ENCODE peak calls at places on chromosomes 12 and 14, in nine cellular contexts. One of them, this sample, is unnamed.

GRCh38 chr12:56633465-56634241 is 3.5 kb upstream of the BAZ2A start:
- DNase-seq in prostate gland: no peak
- DNase-seq in T-helper 2 cell: no peak
- DNase-seq in tibial nerve: no peak
- DNase-seq in sigmoid colon: no peak
- DNase-seq in NB4: no peak
- DNase-seq in kidney epithelial cell: no peak
- DNase-seq in NCI-H748 treated with DMSO at 0.1 percent for 48 hours: no peak
- DNase-seq in endothelial cell of umbilical vein: no peak
- DNase-seq in this sample: no peak

GRCh38 chr12:1500095-1500801 is 94.1 kb downstream of the FBXL14 start:
- DNase-seq in prostate gland: no peak
- DNase-seq in T-helper 2 cell: no peak
- DNase-seq in tibial nerve: peak; percentile 34
- DNase-seq in sigmoid colon: no peak
- DNase-seq in NB4: peak; percentile 46
- DNase-seq in kidney epithelial cell: no peak
- DNase-seq in NCI-H748 treated with DMSO at 0.1 percent for 48 hours: no peak
- DNase-seq in endothelial cell of umbilical vein: no peak
- DNase-seq in this sample: no peak

GRCh38 chr12:28652239-28652638 is 462.0 kb downstream of the CCDC91 start:
- DNase-seq in prostate gland: no peak
- DNase-seq in T-helper 2 cell: no peak
- DNase-seq in tibial nerve: no peak
- DNase-seq in sigmoid colon: no peak
- DNase-seq in NB4: no peak
- DNase-seq in kidney epithelial cell: no peak
- DNase-seq in NCI-H748 treated with DMSO at 0.1 percent for 48 hours: no peak
- DNase-seq in endothelial cell of umbilical vein: no peak
- DNase-seq in this sample: no peak

GRCh38 chr12:11685261-11685660 is 35.8 kb downstream of the ETV6 start:
- DNase-seq in prostate gland: no peak
- DNase-seq in T-helper 2 cell: no peak
- DNase-seq in tibial nerve: no peak
- DNase-seq in sigmoid colon: no peak
- DNase-seq in NB4: no peak
- DNase-seq in kidney epithelial cell: no peak
- DNase-seq in NCI-H748 treated with DMSO at 0.1 percent for 48 hours: no peak
- DNase-seq in endothelial cell of umbilical vein: no peak
- DNase-seq in this sample: no peak

GRCh38 chr12:69046372-69046771 is 113.4 kb upstream of the CPM start:
- DNase-seq in prostate gland: no peak
- DNase-seq in T-helper 2 cell: no peak
- DNase-seq in tibial nerve: no peak
- DNase-seq in sigmoid colon: no peak
- DNase-seq in NB4: no peak
- DNase-seq in kidney epithelial cell: no peak
- DNase-seq in NCI-H748 treated with DMSO at 0.1 percent for 48 hours: no peak
- DNase-seq in endothelial cell of umbilical vein: no peak
- DNase-seq in this sample: no peak

GRCh38 chr14:32932921-32933622 is 5.6 kb upstream of the NPAS3 start:
- DNase-seq in prostate gland: no peak
- DNase-seq in T-helper 2 cell: no peak
- DNase-seq in tibial nerve: no peak
- DNase-seq in sigmoid colon: peak; percentile 70
- DNase-seq in NB4: no peak
- DNase-seq in kidney epithelial cell: no peak
- DNase-seq in NCI-H748 treated with DMSO at 0.1 percent for 48 hours: no peak
- DNase-seq in endothelial cell of umbilical vein: no peak
- DNase-seq in this sample: peak; percentile 25

GRCh38 chr14:56487090-56487667 is 92.4 kb upstream of the TMEM260 start:
- DNase-seq in prostate gland: no peak
- DNase-seq in T-helper 2 cell: no peak
- DNase-seq in tibial nerve: no peak
- DNase-seq in sigmoid colon: no peak
- DNase-seq in NB4: no peak
- DNase-seq in kidney epithelial cell: no peak
- DNase-seq in NCI-H748 treated with DMSO at 0.1 percent for 48 hours: peak; percentile 36
- DNase-seq in endothelial cell of umbilical vein: peak; percentile 47
- DNase-seq in this sample: no peak

GRCh38 chr14:43135877-43136411 is 1371.1 kb downstream of the FSCB start:
- DNase-seq in prostate gland: no peak
- DNase-seq in T-helper 2 cell: no peak
- DNase-seq in tibial nerve: no peak
- DNase-seq in sigmoid colon: no peak
- DNase-seq in NB4: no peak
- DNase-seq in kidney epithelial cell: no peak
- DNase-seq in NCI-H748 treated with DMSO at 0.1 percent for 48 hours: no peak
- DNase-seq in endothelial cell of umbilical vein: no peak
- DNase-seq in this sample: no peak

GRCh38 chr12:56839489-56840442 is 76.6 kb downstream of the HSD17B6 start:
- DNase-seq in prostate gland: peak; percentile 24
- DNase-seq in T-helper 2 cell: no peak
- DNase-seq in tibial nerve: no peak
- DNase-seq in sigmoid colon: no peak
- DNase-seq in NB4: peak; percentile 71
- DNase-seq in kidney epithelial cell: no peak
- DNase-seq in NCI-H748 treated with DMSO at 0.1 percent for 48 hours: no peak
- DNase-seq in endothelial cell of umbilical vein: peak; percentile 45
- DNase-seq in this sample: peak; percentile 60

GRCh38 chr12:124418791-124419190 is 123.9 kb downstream of the RFLNA start:
- DNase-seq in prostate gland: no peak
- DNase-seq in T-helper 2 cell: no peak
- DNase-seq in tibial nerve: no peak
- DNase-seq in sigmoid colon: no peak
- DNase-seq in NB4: no peak
- DNase-seq in kidney epithelial cell: no peak
- DNase-seq in NCI-H748 treated with DMSO at 0.1 percent for 48 hours: no peak
- DNase-seq in endothelial cell of umbilical vein: no peak
- DNase-seq in this sample: no peak

GRCh38 chr12:91139981-91140659 is 28.8 kb upstream of the LUM start:
- DNase-seq in prostate gland: no peak
- DNase-seq in T-helper 2 cell: no peak
- DNase-seq in tibial nerve: no peak
- DNase-seq in sigmoid colon: no peak
- DNase-seq in NB4: no peak
- DNase-seq in kidney epithelial cell: no peak
- DNase-seq in NCI-H748 treated with DMSO at 0.1 percent for 48 hours: no peak
- DNase-seq in endothelial cell of umbilical vein: peak; percentile 27
- DNase-seq in this sample: no peak

GRCh38 chr14:91343051-91343450 is 74.6 kb downstream of the CCDC88C start:
- DNase-seq in prostate gland: no peak
- DNase-seq in T-helper 2 cell: no peak
- DNase-seq in tibial nerve: no peak
- DNase-seq in sigmoid colon: no peak
- DNase-seq in NB4: no peak
- DNase-seq in kidney epithelial cell: no peak
- DNase-seq in NCI-H748 treated with DMSO at 0.1 percent for 48 hours: no peak
- DNase-seq in endothelial cell of umbilical vein: no peak
- DNase-seq in this sample: no peak

GRCh38 chr14:27184371-27184901 is 586.6 kb upstream of the NOVA1 start:
- DNase-seq in prostate gland: no peak
- DNase-seq in T-helper 2 cell: no peak
- DNase-seq in tibial nerve: no peak
- DNase-seq in sigmoid colon: no peak
- DNase-seq in NB4: no peak
- DNase-seq in kidney epithelial cell: no peak
- DNase-seq in NCI-H748 treated with DMSO at 0.1 percent for 48 hours: no peak
- DNase-seq in endothelial cell of umbilical vein: peak; percentile 7
- DNase-seq in this sample: no peak

GRCh38 chr12:26546535-26547314 is 286.3 kb downstream of the ITPR2 start:
- DNase-seq in prostate gland: no peak
- DNase-seq in T-helper 2 cell: no peak
- DNase-seq in tibial nerve: no peak
- DNase-seq in sigmoid colon: no peak
- DNase-seq in NB4: no peak
- DNase-seq in kidney epithelial cell: no peak
- DNase-seq in NCI-H748 treated with DMSO at 0.1 percent for 48 hours: no peak
- DNase-seq in endothelial cell of umbilical vein: no peak
- DNase-seq in this sample: no peak

GRCh38 chr12:61071015-61071414 is 1189.2 kb upstream of the USP15 start:
- DNase-seq in prostate gland: no peak
- DNase-seq in T-helper 2 cell: no peak
- DNase-seq in tibial nerve: no peak
- DNase-seq in sigmoid colon: no peak
- DNase-seq in NB4: no peak
- DNase-seq in kidney epithelial cell: no peak
- DNase-seq in NCI-H748 treated with DMSO at 0.1 percent for 48 hours: no peak
- DNase-seq in endothelial cell of umbilical vein: no peak
- DNase-seq in this sample: no peak

GRCh38 chr12:103930787-103931536 is 752 bp downstream of the HSP90B1 start:
- DNase-seq in prostate gland: peak; percentile 13
- DNase-seq in T-helper 2 cell: peak; percentile 13
- DNase-seq in tibial nerve: no peak
- DNase-seq in sigmoid colon: peak; percentile 83
- DNase-seq in NB4: peak; percentile 67
- DNase-seq in kidney epithelial cell: no peak
- DNase-seq in NCI-H748 treated with DMSO at 0.1 percent for 48 hours: no peak
- DNase-seq in endothelial cell of umbilical vein: peak; percentile 40
- DNase-seq in this sample: peak; percentile 32

GRCh38 chr12:10293570-10294227 is 14.0 kb upstream of the KLRD1 start:
- DNase-seq in prostate gland: no peak
- DNase-seq in T-helper 2 cell: no peak
- DNase-seq in tibial nerve: no peak
- DNase-seq in sigmoid colon: no peak
- DNase-seq in NB4: no peak
- DNase-seq in kidney epithelial cell: no peak
- DNase-seq in NCI-H748 treated with DMSO at 0.1 percent for 48 hours: no peak
- DNase-seq in endothelial cell of umbilical vein: no peak
- DNase-seq in this sample: no peak

GRCh38 chr14:21264025-21264801 is 5.0 kb downstream of the HNRNPC start:
- DNase-seq in prostate gland: no peak
- DNase-seq in T-helper 2 cell: no peak
- DNase-seq in tibial nerve: no peak
- DNase-seq in sigmoid colon: no peak
- DNase-seq in NB4: peak; percentile 60
- DNase-seq in kidney epithelial cell: peak; percentile 79
- DNase-seq in NCI-H748 treated with DMSO at 0.1 percent for 48 hours: no peak
- DNase-seq in endothelial cell of umbilical vein: peak; percentile 51
- DNase-seq in this sample: no peak

GRCh38 chr12:68963456-68963859 is 30.5 kb upstream of the CPM start:
- DNase-seq in prostate gland: no peak
- DNase-seq in T-helper 2 cell: no peak
- DNase-seq in tibial nerve: no peak
- DNase-seq in sigmoid colon: no peak
- DNase-seq in NB4: peak; percentile 78
- DNase-seq in kidney epithelial cell: no peak
- DNase-seq in NCI-H748 treated with DMSO at 0.1 percent for 48 hours: no peak
- DNase-seq in endothelial cell of umbilical vein: no peak
- DNase-seq in this sample: no peak